ENCODE peak calls at places on chromosomes 13 and 19, in ten cellular contexts. B, E, F, M, H, C, R, X, G and D are unnamed samples.

GRCh38 chr19:8512115-8512967 is 1.6 kb downstream of the ZNF414 start:
- DNase-seq in R (no peak), F (no peak), X (peak; percentile 31), C (no peak), G (no peak), H (no peak), B (peak; percentile 61), E (peak; percentile 23), M (peak; percentile 24), D (no peak)

GRCh38 chr19:48921721-48922500 is 11.6 kb upstream of the DHDH start:
- DNase-seq in G (no peak), X (no peak), F (no peak), B (no peak), H (no peak), M (no peak), E (no peak), C (no peak), R (no peak), D (no peak)

GRCh38 chr13:45768668-45769067 is 66.5 kb downstream of the CBY2 start:
- DNase-seq in B (no peak), C (no peak), X (no peak), H (no peak), M (no peak), F (no peak), R (no peak), E (no peak), G (no peak), D (no peak)

GRCh38 chr13:102680842-102681725 is 13.8 kb downstream of the METTL21C start:
- DNase-seq in E (peak; percentile 11), F (no peak), R (no peak), B (no peak), G (peak; percentile 56), X (peak; percentile 53), M (peak; percentile 16), C (no peak), H (no peak), D (no peak)

GRCh38 chr13:88288326-88288725 is 617.2 kb downstream of the SLITRK5 start:
- DNase-seq in E (no peak), X (no peak), C (no peak), M (no peak), H (no peak), B (no peak), G (no peak), R (no peak), F (no peak), D (no peak)

GRCh38 chr13:91270031-91270430 is 77.5 kb upstream of the MIR17HG start:
- DNase-seq in C (no peak), G (no peak), X (no peak), M (peak; percentile 4), R (no peak), H (no peak), E (peak; percentile 12), F (no peak), B (no peak), D (peak; percentile 5)

GRCh38 chr19:18208098-18208951 is 4.5 kb upstream of the RAB3A start:
- DNase-seq in F (no peak), G (peak; percentile 96), C (no peak), R (no peak), M (peak; percentile 87), B (peak; percentile 44), E (peak; percentile 88), H (no peak), X (peak; percentile 81), D (peak; percentile 90)

GRCh38 chr13:78621086-78621485 is 17.7 kb upstream of the POU4F1 start:
- DNase-seq in G (no peak), M (no peak), X (no peak), F (no peak), E (no peak), R (no peak), H (no peak), C (no peak), B (no peak), D (no peak)

GRCh38 chr19:47414469-47414868 is 4.9 kb downstream of the MEIS3 start:
- DNase-seq in F (no peak), G (no peak), C (no peak), R (no peak), B (peak; percentile 57), M (no peak), E (no peak), H (no peak), X (no peak), D (no peak)

GRCh38 chr19:8460516-8461298 is 15.9 kb downstream of the HNRNPM start:
- DNase-seq in R (no peak), G (peak; percentile 35), B (no peak), F (no peak), M (no peak), E (no peak), C (no peak), X (peak; percentile 57), H (no peak), D (no peak)

GRCh38 chr13:39888865-39889810 is 233.7 kb downstream of the COG6 start:
- DNase-seq in R (no peak), F (no peak), M (peak; percentile 59), G (peak; percentile 56), E (peak; percentile 71), H (peak; percentile 81), C (no peak), B (peak; percentile 36), X (peak; percentile 25), D (no peak)

GRCh38 chr13:44698076-44698475 is 121.9 kb upstream of the TSC22D1 start:
- DNase-seq in G (no peak), F (no peak), E (no peak), R (no peak), H (no peak), M (no peak), C (peak; percentile 12), B (no peak), X (no peak), D (no peak)

GRCh38 chr13:111006508-111007031 is 91.7 kb upstream of the ANKRD10 start:
- DNase-seq in C (peak; percentile 1), F (peak; percentile 66), M (peak; percentile 94), G (peak; percentile 93), H (no peak), E (peak; percentile 93), B (no peak), X (peak; percentile 88), R (peak; percentile 94), D (peak; percentile 96)

GRCh38 chr13:25329706-25330105 is 28.3 kb downstream of the NUP58 start:
- DNase-seq in R (no peak), E (peak; percentile 39), G (no peak), M (peak; percentile 42), F (no peak), B (peak; percentile 24), C (no peak), H (no peak), X (peak; percentile 71), D (peak; percentile 13)

GRCh38 chr13:50208826-50209335 is 193.6 kb downstream of the KCNRG start:
- DNase-seq in F (peak; percentile 22), G (peak; percentile 89), H (no peak), C (no peak), E (peak; percentile 91), M (peak; percentile 92), B (peak; percentile 30), R (peak; percentile 82), X (peak; percentile 97), D (peak; percentile 98)

GRCh38 chr13:51745236-51745635 is 58.7 kb downstream of the DHRS12 start:
- DNase-seq in H (peak; percentile 31), B (no peak), F (no peak), G (no peak), E (no peak), C (no peak), R (no peak), X (no peak), M (no peak), D (no peak)

GRCh38 chr19:343941-344624 is 513 bp downstream of the MIER2 start:
- DNase-seq in H (no peak), E (peak; percentile 31), R (no peak), F (no peak), M (peak; percentile 19), B (no peak), C (peak; percentile 39), G (peak; percentile 44), X (no peak), D (no peak)

GRCh38 chr19:57754091-57754673 is 7.6 kb downstream of the ZNF776 start:
- DNase-seq in C (no peak), M (no peak), B (no peak), R (no peak), G (no peak), F (no peak), H (no peak), X (no peak), E (no peak), D (no peak)

GRCh38 chr19:57757941-57758340 is 11.3 kb downstream of the ZNF776 start:
- DNase-seq in H (no peak), F (no peak), E (no peak), G (no peak), C (no peak), B (no peak), R (no peak), X (no peak), M (no peak), D (no peak)

GRCh38 chr19:57759096-57759495 is 10.4 kb upstream of the ZNF586 start:
- DNase-seq in X (no peak), E (no peak), C (no peak), M (no peak), H (no peak), B (no peak), G (no peak), R (no peak), F (no peak), D (no peak)

GRCh38 chr19:57755031-57755430 is 8.4 kb downstream of the ZNF776 start:
- DNase-seq in B (no peak), M (no peak), E (no peak), X (no peak), F (no peak), G (no peak), R (no peak), C (no peak), H (no peak), D (no peak)
- H3K4me3 ChIP-seq in B (no peak overlapping the region), M (no peak overlapping the region), E (no peak overlapping the region), X (no peak overlapping the region), F (no peak overlapping the region), G (no peak overlapping the region), R (no peak overlapping the region), C (no peak overlapping the region), H (no peak overlapping the region), D (no peak overlapping the region)

GRCh38 chr19:46411088-46412033 is 2.0 kb downstream of the CCDC8 start:
- DNase-seq in C (no peak), R (no peak), G (no peak), E (no peak), F (no peak), H (no peak), B (no peak), M (no peak), X (no peak), D (no peak)
- H3K4me3 ChIP-seq in C (peak overlapping the region; percentile 83), R (peak overlapping the region; percentile 58), G (peak overlapping the region; percentile 73), E (peak overlapping the region; percentile 74), F (peak overlapping the region; percentile 6), H (peak overlapping the region; percentile 53), B (no peak overlapping the region), M (peak overlapping the region; percentile 76), X (peak overlapping the region; percentile 63), D (peak overlapping the region; percentile 67)

GRCh38 chr19:40576585-40577451 is at the start of gene SHKBP1:
- DNase-seq in M (peak; percentile 97), G (peak; percentile 95), B (peak; percentile 93), E (peak; percentile 97), F (peak; percentile 93), X (peak; percentile 94), C (peak; percentile 91), R (peak; percentile 86), H (peak; percentile 97), D (peak; percentile 91)
- H3K4me3 ChIP-seq in M (peak within 1 kb of the TSS; percentile 90), G (peak within 1 kb of the TSS; percentile 89), B (peak within 1 kb of the TSS; percentile 86), E (peak within 1 kb of the TSS; percentile 89), F (peak within 1 kb of the TSS; percentile 60), X (peak within 1 kb of the TSS; percentile 89), C (peak within 1 kb of the TSS; percentile 86), R (peak within 1 kb of the TSS; percentile 91), H (peak within 1 kb of the TSS; percentile 85), D (peak within 1 kb of the TSS; percentile 82)

GRCh38 chr13:54912367-54912766 is 1883.8 kb downstream of the OLFM4 start:
- DNase-seq in R (no peak), G (no peak), B (no peak), F (no peak), E (no peak), X (no peak), M (no peak), C (no peak), H (no peak), D (no peak)

GRCh38 chr13:54913668-54914067 is 1885.1 kb downstream of the OLFM4 start:
- DNase-seq in C (no peak), R (no peak), F (no peak), E (no peak), B (no peak), H (no peak), M (no peak), X (no peak), G (no peak), D (no peak)
- H3K4me3 ChIP-seq in C (no peak overlapping the region), R (no peak overlapping the region), F (no peak overlapping the region), E (no peak overlapping the region), B (no peak overlapping the region), H (no peak overlapping the region), M (no peak overlapping the region), X (no peak overlapping the region), G (no peak overlapping the region), D (no peak overlapping the region)